ENCODE peak calls at places on chromosomes 7 and 10, in six cellular contexts. One of them, this sample, is unnamed.

GRCh38 chr7:148963583-148964509 is 64.5 kb downstream of the PDIA4 start:
- DNase-seq in A549: no peak
- DNase-seq in transverse colon: peak; percentile 37
- DNase-seq in H1: no peak
- DNase-seq in ovary: no peak
- DNase-seq in GM12878: no peak
- DNase-seq in this sample: no peak

GRCh38 chr10:43250925-43251663 is 15.8 kb downstream of the RASGEF1A start:
- DNase-seq in A549: no peak
- DNase-seq in transverse colon: no peak
- DNase-seq in H1: no peak
- DNase-seq in ovary: peak; percentile 2
- DNase-seq in GM12878: no peak
- DNase-seq in this sample: peak; percentile 21

GRCh38 chr7:33905389-33906032 is at the start of gene BMPER:
- DNase-seq in A549: peak; percentile 43
- DNase-seq in transverse colon: peak; percentile 13
- DNase-seq in H1: no peak
- DNase-seq in ovary: peak; percentile 45
- DNase-seq in GM12878: no peak
- DNase-seq in this sample: peak; percentile 49

GRCh38 chr10:97032624-97033023 is 153.1 kb downstream of the SLIT1 start:
- DNase-seq in A549: no peak
- DNase-seq in transverse colon: no peak
- DNase-seq in H1: no peak
- DNase-seq in ovary: no peak
- DNase-seq in GM12878: no peak
- DNase-seq in this sample: no peak

GRCh38 chr7:135428011-135428410 is 81.9 kb downstream of the CNOT4 start:
- DNase-seq in A549: no peak
- DNase-seq in transverse colon: no peak
- DNase-seq in H1: no peak
- DNase-seq in ovary: no peak
- DNase-seq in GM12878: no peak
- DNase-seq in this sample: no peak

GRCh38 chr10:35640951-35641429 is 1.1 kb downstream of the FZD8 start:
- DNase-seq in A549: peak; percentile 50
- DNase-seq in transverse colon: peak; percentile 71
- DNase-seq in H1: no peak
- DNase-seq in ovary: peak; percentile 42
- DNase-seq in GM12878: no peak
- DNase-seq in this sample: peak; percentile 70

GRCh38 chr7:98352621-98353020 is 48.3 kb downstream of the BAIAP2L1 start:
- DNase-seq in A549: peak; percentile 90
- DNase-seq in transverse colon: no peak
- DNase-seq in H1: no peak
- DNase-seq in ovary: no peak
- DNase-seq in GM12878: no peak
- DNase-seq in this sample: no peak

GRCh38 chr7:98754041-98754479 is 115.8 kb downstream of the TMEM130 start:
- DNase-seq in A549: no peak
- DNase-seq in transverse colon: no peak
- DNase-seq in H1: no peak
- DNase-seq in ovary: no peak
- DNase-seq in GM12878: no peak
- DNase-seq in this sample: no peak

GRCh38 chr7:93836111-93836510 is 54.4 kb downstream of the TFPI2 start:
- DNase-seq in A549: no peak
- DNase-seq in transverse colon: no peak
- DNase-seq in H1: no peak
- DNase-seq in ovary: no peak
- DNase-seq in GM12878: no peak
- DNase-seq in this sample: no peak

GRCh38 chr7:75995996-75996395 is 1.6 kb upstream of the TMEM120A start:
- DNase-seq in A549: no peak
- DNase-seq in transverse colon: no peak
- DNase-seq in H1: no peak
- DNase-seq in ovary: no peak
- DNase-seq in GM12878: no peak
- DNase-seq in this sample: no peak

GRCh38 chr7:97751566-97751965 is 19.7 kb downstream of the TAC1 start:
- DNase-seq in A549: no peak
- DNase-seq in transverse colon: no peak
- DNase-seq in H1: no peak
- DNase-seq in ovary: no peak
- DNase-seq in GM12878: no peak
- DNase-seq in this sample: no peak

GRCh38 chr7:120023494-120024167 is 249.3 kb upstream of the KCND2 start:
- DNase-seq in A549: no peak
- DNase-seq in transverse colon: no peak
- DNase-seq in H1: no peak
- DNase-seq in ovary: no peak
- DNase-seq in GM12878: no peak
- DNase-seq in this sample: no peak

GRCh38 chr7:132709971-132710567 is 133.8 kb upstream of the PLXNA4 start:
- DNase-seq in A549: no peak
- DNase-seq in transverse colon: no peak
- DNase-seq in H1: no peak
- DNase-seq in ovary: no peak
- DNase-seq in GM12878: no peak
- DNase-seq in this sample: peak; percentile 32

GRCh38 chr7:159104188-159105030 is 40.3 kb downstream of the VIPR2 start:
- DNase-seq in A549: no peak
- DNase-seq in transverse colon: peak; percentile 8
- DNase-seq in H1: no peak
- DNase-seq in ovary: no peak
- DNase-seq in GM12878: no peak
- DNase-seq in this sample: no peak

GRCh38 chr7:92448185-92448747 is 984 bp downstream of the GATAD1 start:
- DNase-seq in A549: peak; percentile 42
- DNase-seq in transverse colon: peak; percentile 67
- DNase-seq in H1: no peak
- DNase-seq in ovary: peak; percentile 39
- DNase-seq in GM12878: peak; percentile 48
- DNase-seq in this sample: peak; percentile 60

GRCh38 chr7:128402346-128402745 is 7.4 kb downstream of the IMPDH1 start:
- DNase-seq in A549: no peak
- DNase-seq in transverse colon: no peak
- DNase-seq in H1: no peak
- DNase-seq in ovary: no peak
- DNase-seq in GM12878: no peak
- DNase-seq in this sample: no peak

GRCh38 chr10:122494833-122495232 is 33.5 kb downstream of the HTRA1 start:
- DNase-seq in A549: no peak
- DNase-seq in transverse colon: no peak
- DNase-seq in H1: no peak
- DNase-seq in ovary: no peak
- DNase-seq in GM12878: no peak
- DNase-seq in this sample: no peak

GRCh38 chr7:41047789-41048191 is 655.1 kb downstream of the INHBA start:
- DNase-seq in A549: no peak
- DNase-seq in transverse colon: no peak
- DNase-seq in H1: no peak
- DNase-seq in ovary: no peak
- DNase-seq in GM12878: no peak
- DNase-seq in this sample: no peak

GRCh38 chr10:82150123-82150900 is 275.3 kb downstream of the NRG3 start:
- DNase-seq in A549: no peak
- DNase-seq in transverse colon: peak; percentile 20
- DNase-seq in H1: peak; percentile 83
- DNase-seq in ovary: no peak
- DNase-seq in GM12878: no peak
- DNase-seq in this sample: no peak

GRCh38 chr7:74240482-74240881 is 13.7 kb downstream of the RFC2 start:
- DNase-seq in A549: no peak
- DNase-seq in transverse colon: peak; percentile 35
- DNase-seq in H1: no peak
- DNase-seq in ovary: no peak
- DNase-seq in GM12878: no peak
- DNase-seq in this sample: no peak

GRCh38 chr10:89301231-89301630 is 615 bp upstream of the IFIT2 start:
- DNase-seq in A549: no peak
- DNase-seq in transverse colon: peak; percentile 23
- DNase-seq in H1: no peak
- DNase-seq in ovary: no peak
- DNase-seq in GM12878: no peak
- DNase-seq in this sample: no peak

GRCh38 chr10:71920540-71921318 is 43.5 kb upstream of the CHST3 start:
- DNase-seq in A549: no peak
- DNase-seq in transverse colon: peak; percentile 67
- DNase-seq in H1: no peak
- DNase-seq in ovary: no peak
- DNase-seq in GM12878: no peak
- DNase-seq in this sample: no peak

GRCh38 chr7:112995091-112995824 is 91.4 kb downstream of the GPR85 start:
- DNase-seq in A549: no peak
- DNase-seq in transverse colon: no peak
- DNase-seq in H1: no peak
- DNase-seq in ovary: no peak
- DNase-seq in GM12878: no peak
- DNase-seq in this sample: no peak

GRCh38 chr10:71727429-71728217 is 8.0 kb upstream of the C10orf105 start:
- DNase-seq in A549: no peak
- DNase-seq in transverse colon: peak; percentile 89
- DNase-seq in H1: no peak
- DNase-seq in ovary: peak; percentile 81
- DNase-seq in GM12878: peak; percentile 90
- DNase-seq in this sample: peak; percentile 70

DNA sequence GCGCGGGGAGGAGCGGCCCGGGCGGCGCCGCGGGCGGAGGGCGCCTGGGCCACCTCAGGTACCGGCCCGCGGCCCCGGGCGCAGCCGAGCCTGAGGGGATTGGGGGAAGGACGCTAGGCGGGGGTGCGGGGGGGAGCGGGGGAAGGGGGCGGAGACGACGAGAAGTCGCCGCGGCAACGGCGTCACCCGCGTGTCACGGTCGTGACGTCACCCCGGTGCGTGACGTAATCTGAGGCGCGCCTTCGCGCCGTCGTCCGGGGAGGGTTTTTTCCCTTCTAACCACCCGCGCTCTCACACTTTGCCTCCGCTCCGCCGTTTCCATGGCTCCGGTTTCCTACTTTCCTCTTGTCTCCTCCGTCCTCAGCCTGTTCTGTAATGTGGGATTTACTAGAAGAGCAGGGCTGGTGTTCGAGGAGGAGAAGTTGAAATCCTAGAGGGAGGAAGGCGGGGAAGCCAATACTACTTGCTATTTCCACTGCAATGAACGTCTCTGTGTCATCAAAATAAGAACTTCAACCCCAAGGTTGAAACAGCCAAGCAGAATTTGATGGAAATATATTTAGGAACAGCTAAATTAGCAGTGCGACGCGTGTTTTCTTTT is at the start of gene BRAF:
- DNase-seq in A549: peak; percentile 62
- DNase-seq in transverse colon: peak; percentile 95
- DNase-seq in H1: peak; percentile 46
- DNase-seq in ovary: peak; percentile 89
- DNase-seq in GM12878: peak; percentile 62
- DNase-seq in this sample: peak; percentile 93
- TF ChIP-seq EP300 in A549: no peak
- TF ChIP-seq EP300 in transverse colon: no peak
- TF ChIP-seq EP300 in H1: no peak
- TF ChIP-seq EP300 in ovary: peak; percentile 45
- TF ChIP-seq EP300 in GM12878: no peak
- TF ChIP-seq EP300 in this sample: no peak

DNA sequence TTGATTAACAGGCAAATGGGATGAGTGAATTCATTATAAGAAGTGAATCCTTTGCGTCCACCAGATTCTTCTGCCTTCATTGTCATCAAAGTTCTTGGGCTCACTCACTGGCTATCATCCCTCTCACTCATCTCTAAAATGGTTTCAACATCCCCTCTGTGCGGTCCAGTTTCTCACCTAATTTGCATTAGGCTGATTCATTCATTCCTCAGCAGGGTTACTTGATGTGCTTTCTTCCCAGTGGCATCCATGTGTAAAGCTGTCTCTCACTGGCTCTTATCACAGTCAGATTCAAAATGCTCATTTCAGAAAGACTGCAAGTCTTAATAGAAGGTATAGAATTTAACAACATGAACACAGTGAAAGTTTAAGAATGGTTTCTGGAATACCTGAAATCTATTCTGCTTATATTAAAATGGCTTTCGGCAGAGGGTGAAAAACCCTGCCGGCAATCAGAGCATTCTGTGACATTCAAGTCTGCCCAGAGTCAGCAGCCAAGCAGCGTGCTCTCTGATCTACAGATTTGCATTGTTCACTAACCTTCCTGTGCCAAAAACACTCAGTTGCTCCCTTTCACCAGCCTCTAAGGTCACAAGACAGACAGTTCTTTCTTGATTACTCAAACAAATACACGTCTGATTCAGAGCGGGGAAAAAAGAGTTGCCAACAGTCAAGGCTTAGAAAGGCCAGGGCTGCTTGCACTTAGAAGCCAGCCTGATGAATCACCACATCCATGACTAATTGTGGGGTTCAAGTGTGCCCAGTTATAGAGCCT is 106.7 kb downstream of the TES start:
- DNase-seq in A549: peak; percentile 78
- DNase-seq in transverse colon: no peak
- DNase-seq in H1: no peak
- DNase-seq in ovary: peak; percentile 19
- DNase-seq in GM12878: peak; percentile 77
- DNase-seq in this sample: peak; percentile 63
- TF ChIP-seq EP300 in A549: peak; percentile 80
- TF ChIP-seq EP300 in transverse colon: no peak
- TF ChIP-seq EP300 in H1: no peak
- TF ChIP-seq EP300 in ovary: no peak
- TF ChIP-seq EP300 in GM12878: peak; percentile 18
- TF ChIP-seq EP300 in this sample: no peak

DNA sequence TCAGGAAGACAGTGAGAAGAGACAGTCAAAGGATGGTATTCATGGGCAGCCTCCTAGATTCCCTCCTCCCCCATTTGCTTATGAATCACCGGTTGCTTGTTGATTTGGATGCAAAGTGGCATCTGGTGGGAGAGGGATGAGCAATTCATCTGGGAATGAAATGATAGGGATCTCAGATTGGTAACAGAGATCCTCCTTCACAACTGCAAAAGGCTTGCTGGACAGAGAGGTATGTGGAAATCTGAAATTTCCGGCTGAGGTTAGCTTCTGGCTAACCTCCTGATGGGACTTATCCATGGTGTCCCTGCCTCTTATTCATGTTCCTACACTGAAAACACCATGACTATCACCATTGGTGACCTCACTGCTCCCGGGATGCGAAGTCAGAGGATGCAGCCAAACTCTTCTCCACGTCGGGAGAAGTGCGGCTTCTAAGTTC is 48.4 kb upstream of the PODXL start:
- DNase-seq in A549: peak; percentile 49
- DNase-seq in transverse colon: no peak
- DNase-seq in H1: peak; percentile 88
- DNase-seq in ovary: no peak
- DNase-seq in GM12878: no peak
- DNase-seq in this sample: no peak
- TF ChIP-seq EP300 in A549: no peak
- TF ChIP-seq EP300 in transverse colon: no peak
- TF ChIP-seq EP300 in H1: no peak
- TF ChIP-seq EP300 in ovary: no peak
- TF ChIP-seq EP300 in GM12878: no peak
- TF ChIP-seq EP300 in this sample: no peak

GRCh38 chr10:112739219-112739969 is 210.7 kb upstream of the TCF7L2 start:
- DNase-seq in A549: no peak
- DNase-seq in transverse colon: no peak
- DNase-seq in H1: no peak
- DNase-seq in ovary: no peak
- DNase-seq in GM12878: no peak
- DNase-seq in this sample: no peak
- TF ChIP-seq EP300 in A549: no peak
- TF ChIP-seq EP300 in transverse colon: no peak
- TF ChIP-seq EP300 in H1: no peak
- TF ChIP-seq EP300 in ovary: no peak
- TF ChIP-seq EP300 in GM12878: no peak
- TF ChIP-seq EP300 in this sample: no peak

GRCh38 chr7:68245688-68246087 is 1249.1 kb downstream of the TYW1 start:
- DNase-seq in A549: no peak
- DNase-seq in transverse colon: no peak
- DNase-seq in H1: peak; percentile 49
- DNase-seq in ovary: no peak
- DNase-seq in GM12878: no peak
- DNase-seq in this sample: no peak
- TF ChIP-seq EP300 in A549: no peak
- TF ChIP-seq EP300 in transverse colon: no peak
- TF ChIP-seq EP300 in H1: no peak
- TF ChIP-seq EP300 in ovary: no peak
- TF ChIP-seq EP300 in GM12878: no peak
- TF ChIP-seq EP300 in this sample: no peak